ENCODE peak calls at places on chromosomes 6 and 20, in four cellular contexts. R is IMR-90, U is GM12878, B is endothelial cell of umbilical vein. M is an unnamed sample.

GRCh38 chr6:90645634-90646033 is 58.8 kb upstream of the MAP3K7 start:
- DNase-seq in R (no peak), U (no peak), B (no peak), M (no peak)

GRCh38 chr20:8260837-8261241 is 128.8 kb downstream of the PLCB1 start:
- DNase-seq in R (no peak), U (no peak), B (no peak), M (no peak)

GRCh38 chr20:51371720-51372119 is 170.8 kb downstream of the NFATC2 start:
- DNase-seq in R (no peak), U (no peak), B (no peak), M (no peak)

GRCh38 chr6:36743538-36744441 is 46.2 kb downstream of the RAB44 start:
- DNase-seq in R (no peak), U (no peak), B (no peak), M (peak)

GRCh38 chr6:41818271-41819054 is 31.0 kb downstream of the TOMM6 start:
- DNase-seq in R (peak), U (no peak), B (peak), M (peak)

GRCh38 chr20:906703-907102 is 9.4 kb downstream of the ANGPT4 start:
- DNase-seq in R (no peak), U (no peak), B (no peak), M (no peak)

GRCh38 chr6:103587722-103588121 is 1272.0 kb downstream of the HACE1 start:
- DNase-seq in R (no peak), U (no peak), B (no peak), M (no peak)

GRCh38 chr6:215335-216034 is 76.8 kb upstream of the DUSP22 start:
- DNase-seq in R (peak), U (peak), B (no peak), M (no peak)

GRCh38 chr20:53852691-53853450 is 217.5 kb downstream of the BCAS1 start:
- DNase-seq in R (no peak), U (no peak), B (no peak), M (no peak)

GRCh38 chr6:108260126-108260808 is 573 bp downstream of the SNX3 start:
- DNase-seq in R (peak), U (peak), B (peak), M (peak)

GRCh38 chr6:124683507-124683906 is 278.7 kb upstream of the RNF217 start:
- DNase-seq in R (no peak), U (no peak), B (no peak), M (peak)

GRCh38 chr6:33712914-33713313 is 1.4 kb upstream of the UQCC2 start:
- DNase-seq in R (no peak), U (no peak), B (no peak), M (no peak)

GRCh38 chr20:8127553-8128255 is 4.4 kb upstream of the PLCB1 start:
- DNase-seq in R (peak), U (peak), B (no peak), M (no peak)

GRCh38 chr20:42254673-42255072 is 636.5 kb upstream of the CHD6 start:
- DNase-seq in R (no peak), U (no peak), B (no peak), M (no peak)

GRCh38 chr6:135853986-135854385 is 2.5 kb downstream of the PDE7B start:
- DNase-seq in R (no peak), U (no peak), B (no peak), M (no peak)

GRCh38 chr6:155448823-155449789 is 6.5 kb downstream of the NOX3 start:
- DNase-seq in R (no peak), U (no peak), B (peak), M (no peak)

GRCh38 chr20:43914286-43914685 is 366 bp upstream of the TOX2 start:
- DNase-seq in R (no peak), U (no peak), B (no peak), M (no peak)

GRCh38 chr6:104541411-104541810 is 318.3 kb downstream of the HACE1 start:
- DNase-seq in R (no peak), U (no peak), B (no peak), M (no peak)

GRCh38 chr6:149716584-149716983 is 1.3 kb downstream of the LATS1 start:
- DNase-seq in R (peak), U (no peak), B (peak), M (no peak)

GRCh38 chr6:30612687-30613248 is 4.3 kb downstream of the PPP1R10 start:
- DNase-seq in R (peak), U (no peak), B (no peak), M (no peak)

GRCh38 chr6:16674666-16675392 is 86.4 kb downstream of the ATXN1 start:
- DNase-seq in R (peak), U (no peak), B (peak), M (no peak)

GRCh38 chr20:62367483-62368302 is 581 bp upstream of the LAMA5 start:
- DNase-seq in R (no peak), U (no peak), B (no peak), M (no peak)

GRCh38 chr20:62311832-62312661 is 9.2 kb downstream of the ADRM1 start:
- DNase-seq in R (no peak), U (no peak), B (no peak), M (no peak)

GRCh38 chr6:137389150-137389664 is 105.0 kb downstream of the OLIG3 start:
- DNase-seq in R (no peak), U (peak), B (no peak), M (no peak)
- TF ChIP-seq FOS in R (no peak), U (no peak), B (no peak), M (no peak)

DNA sequence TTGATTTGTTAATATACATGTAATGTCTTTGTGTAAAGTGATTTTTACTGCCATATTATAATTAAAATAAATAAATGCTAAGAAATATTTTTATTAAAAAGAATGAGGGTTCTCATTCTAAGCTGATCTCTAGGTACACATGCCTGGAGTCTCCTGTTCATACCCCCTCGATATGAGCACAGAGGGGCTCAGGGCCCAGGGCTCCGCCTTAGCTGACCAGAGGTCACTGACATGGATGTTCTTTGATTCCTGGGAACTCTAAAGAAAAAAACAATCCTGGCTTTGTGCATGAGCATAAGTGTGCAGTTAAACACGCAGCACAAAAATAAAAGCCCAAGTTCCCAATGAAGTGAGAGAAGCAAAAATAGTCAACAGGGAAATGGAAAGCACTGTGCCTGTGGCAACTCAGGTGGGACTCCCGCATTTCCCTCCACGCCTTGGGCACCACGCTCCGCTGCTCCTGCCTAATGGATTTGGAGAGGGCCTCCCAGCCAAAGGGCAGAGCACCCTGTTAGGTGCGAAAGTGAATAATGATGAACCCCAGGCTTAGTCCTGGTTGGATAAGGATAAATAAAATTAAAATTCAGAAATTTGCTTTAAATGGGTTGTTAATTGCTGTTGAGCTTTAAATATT is 33.3 kb upstream of the QKI start:
- DNase-seq in R (no peak), U (no peak), B (no peak), M (no peak)
- TF ChIP-seq FOS in R (no peak), U (no peak), B (no peak), M (no peak)

DNA sequence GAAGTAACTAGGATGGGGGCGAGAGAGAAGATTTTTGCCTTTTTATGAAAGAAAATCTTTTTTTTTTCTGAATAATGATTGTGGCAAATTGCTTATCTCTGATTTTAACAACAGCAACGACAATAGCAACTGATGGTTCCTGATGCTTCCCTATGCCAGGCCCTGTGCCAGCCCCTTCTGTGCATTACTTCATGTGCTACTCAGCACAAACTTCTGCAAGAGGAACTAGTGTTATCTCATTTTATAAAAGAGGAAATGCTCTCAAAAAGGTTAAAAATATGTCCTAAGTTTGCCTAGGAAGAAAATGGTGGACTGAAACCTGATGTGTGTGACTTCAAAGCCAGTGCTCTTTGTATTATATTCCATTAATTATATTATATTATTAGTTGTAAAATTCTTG is 74.0 kb upstream of the RALGAPA2 start:
- DNase-seq in R (no peak), U (no peak), B (no peak), M (no peak)
- TF ChIP-seq FOS in R (no peak), U (no peak), B (no peak), M (no peak)

DNA sequence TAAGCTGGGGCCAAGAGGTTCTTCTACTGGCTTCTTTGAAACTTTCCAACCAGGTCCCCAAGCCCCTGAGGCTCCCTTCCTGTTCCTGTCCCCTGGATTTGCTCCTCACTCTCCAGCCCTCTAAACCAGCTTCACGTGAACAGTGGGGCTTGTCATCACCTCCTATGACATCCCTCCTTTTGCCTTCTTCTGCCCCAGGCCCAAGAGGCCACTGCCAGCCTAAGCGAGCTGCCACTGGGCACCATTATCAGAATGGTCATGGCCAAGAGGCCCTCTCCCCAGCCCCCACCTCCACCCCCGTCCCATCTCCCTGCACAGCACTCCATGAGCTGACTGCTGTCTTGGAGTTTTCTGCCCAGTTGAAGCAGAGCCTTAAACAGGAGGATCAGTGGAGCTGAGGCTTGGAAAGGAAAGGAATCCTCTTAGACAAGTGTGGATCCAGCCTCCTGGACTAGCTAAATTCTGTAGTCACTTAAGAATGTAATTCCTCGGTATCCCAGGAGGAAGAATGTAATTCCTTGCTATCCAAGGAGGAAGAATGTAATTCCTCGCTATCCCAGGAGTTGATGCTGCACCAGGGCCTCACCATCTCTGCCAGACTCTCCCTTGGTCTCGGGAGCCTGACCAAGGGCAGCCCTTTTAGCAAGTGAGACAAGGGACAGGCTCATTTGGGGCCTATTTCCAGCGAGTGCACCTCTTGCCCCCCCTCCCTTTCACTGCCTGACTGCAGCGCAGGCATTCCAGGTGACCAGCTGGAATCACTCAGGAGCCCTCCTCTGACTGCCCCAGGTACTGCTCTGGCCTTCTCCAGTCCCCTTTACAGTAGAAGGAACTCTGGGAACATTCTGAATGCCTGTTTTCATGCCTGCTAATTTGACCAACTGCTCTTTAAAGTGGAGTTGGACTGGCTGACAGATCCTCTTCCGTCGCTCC is 76.4 kb downstream of the TCP11 start:
- DNase-seq in R (no peak), U (no peak), B (no peak), M (no peak)
- TF ChIP-seq FOS in R (no peak), U (no peak), B (no peak), M (no peak)

DNA sequence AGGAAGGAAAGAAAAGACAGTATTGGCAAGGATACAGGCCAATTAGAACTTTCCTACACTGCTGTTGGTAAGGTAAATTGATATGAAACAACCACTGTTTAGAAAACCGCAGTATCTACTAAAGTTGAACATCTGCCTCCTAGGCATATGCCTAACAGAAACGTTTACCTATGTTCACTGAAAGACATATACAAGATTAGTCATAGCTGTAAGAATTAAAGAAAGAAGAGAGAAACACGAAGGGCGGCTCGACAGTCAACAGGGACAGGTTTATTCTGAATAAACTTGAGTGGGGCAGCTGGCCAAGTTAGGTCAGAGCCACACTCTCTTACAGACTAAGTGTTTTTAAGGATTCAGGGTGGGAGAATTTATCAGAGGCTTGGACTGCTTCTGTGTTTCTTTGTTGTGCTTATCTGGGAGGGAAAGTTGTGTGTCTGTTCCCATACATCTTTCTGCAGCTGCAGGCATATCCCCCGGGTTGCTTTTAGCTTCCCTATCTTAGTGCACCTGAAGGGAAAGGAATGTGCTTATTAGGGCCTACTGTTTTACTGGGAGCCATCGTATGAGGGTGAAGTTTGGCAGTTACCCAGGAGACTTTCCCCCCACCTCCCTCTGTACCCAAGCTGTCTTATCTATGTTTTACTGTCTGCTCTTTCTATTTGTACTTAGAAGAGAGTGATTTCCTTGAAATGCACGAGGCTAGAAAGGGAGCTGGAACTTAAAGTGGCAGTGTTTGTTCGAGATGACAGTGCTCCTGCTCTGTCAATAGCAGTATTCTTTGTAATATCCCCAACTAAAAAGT is 20.4 kb downstream of the PROCR start:
- DNase-seq in R (peak), U (no peak), B (peak), M (peak)
- TF ChIP-seq FOS in R (no peak), U (no peak), B (no peak), M (no peak)

GRCh38 chr6:128713461-128713860 is 169.5 kb upstream of the LAMA2 start:
- DNase-seq in R (peak), U (no peak), B (no peak), M (no peak)
- TF ChIP-seq FOS in R (no peak), U (no peak), B (no peak), M (no peak)

GRCh38 chr6:43702147-43702521 is 14.5 kb upstream of the MRPS18A start:
- DNase-seq in R (no peak), U (no peak), B (no peak), M (no peak)

GRCh38 chr6:43698584-43699349 is 11.2 kb upstream of the MRPS18A start:
- DNase-seq in R (peak), U (no peak), B (peak), M (no peak)

GRCh38 chr6:43695967-43696291 is 8.3 kb upstream of the MRPS18A start:
- DNase-seq in R (peak), U (no peak), B (no peak), M (no peak)

GRCh38 chr6:43702522-43703440 is 15.2 kb upstream of the MRPS18A start:
- DNase-seq in R (peak), U (no peak), B (peak), M (peak)

GRCh38 chr6:43699564-43700186 is 12.1 kb upstream of the MRPS18A start:
- DNase-seq in R (peak), U (no peak), B (peak), M (no peak)
- TF ChIP-seq FOS in R (peak), U (no peak), B (peak), M (no peak)

GRCh38 chr6:37761872-37762271 is 57.7 kb upstream of the ZFAND3 start:
- DNase-seq in R (no peak), U (no peak), B (no peak), M (no peak)

GRCh38 chr6:37765182-37765780 is 54.2 kb upstream of the ZFAND3 start:
- DNase-seq in R (no peak), U (no peak), B (no peak), M (no peak)

GRCh38 chr6:37759221-37760154 is 60.0 kb upstream of the ZFAND3 start:
- DNase-seq in R (no peak), U (no peak), B (no peak), M (no peak)

GRCh38 chr6:37766717-37767116 is 52.8 kb upstream of the ZFAND3 start:
- DNase-seq in R (no peak), U (no peak), B (no peak), M (no peak)

GRCh38 chr6:37763413-37763812 is 56.1 kb upstream of the ZFAND3 start:
- DNase-seq in R (no peak), U (no peak), B (no peak), M (no peak)
- TF ChIP-seq FOS in R (no peak), U (no peak), B (no peak), M (no peak)

M was measured in K562.